ENCODE peak calls at places on chromosome 19, in four cellular contexts. G is nephron progenitor cell, P is MCF 10A, Q is astrocyte of the spinal cord. F is an unnamed sample.

GRCh38 chr19:10510301-10510802 is 6.9 kb downstream of the S1PR5 start:
- DNase-seq in G (peak; percentile 81), P (peak; percentile 63), Q (no peak), F (peak; percentile 61)

GRCh38 chr19:19319725-19320361 is 466 bp downstream of the SUGP1 start:
- DNase-seq in G (no peak), P (no peak), Q (no peak), F (no peak)

GRCh38 chr19:18650468-18651001 is 13.7 kb downstream of the KLHL26 start:
- DNase-seq in G (peak; percentile 54), P (no peak), Q (peak; percentile 75), F (no peak)

GRCh38 chr19:31821346-31821745 is 472.1 kb upstream of the TSHZ3 start:
- DNase-seq in G (no peak), P (no peak), Q (no peak), F (no peak)

GRCh38 chr19:33390908-33391630 is 17.6 kb downstream of the CEBPG start:
- DNase-seq in G (no peak), P (no peak), Q (no peak), F (no peak)

GRCh38 chr19:42285546-42285945 is 16.4 kb upstream of the PRR19 start:
- DNase-seq in G (no peak), P (no peak), Q (no peak), F (no peak)

GRCh38 chr19:19514881-19515763 is at the start of gene TSSK6:
- DNase-seq in G (no peak), P (no peak), Q (no peak), F (peak; percentile 32)

GRCh38 chr19:56106397-56106849 is 14.7 kb downstream of the ZNF787 start:
- DNase-seq in G (no peak), P (no peak), Q (no peak), F (no peak)

GRCh38 chr19:4217429-4218264 is 11.7 kb upstream of the EBI3 start:
- DNase-seq in G (no peak), P (no peak), Q (no peak), F (no peak)

GRCh38 chr19:11420429-11420893 is 1.3 kb upstream of the RGL3 start:
- DNase-seq in G (peak; percentile 69), P (no peak), Q (no peak), F (peak; percentile 28)

GRCh38 chr19:39130337-39131254 is 5.0 kb downstream of the PAK4 start:
- DNase-seq in G (no peak), P (no peak), Q (no peak), F (no peak)

GRCh38 chr19:50300814-50301606 is 28.2 kb downstream of the KCNC3 start:
- DNase-seq in G (no peak), P (peak; percentile 78), Q (peak; percentile 81), F (no peak)

GRCh38 chr19:41746593-41747227 is 8.6 kb upstream of the CEACAM6 start:
- DNase-seq in G (no peak), P (peak; percentile 66), Q (peak; percentile 36), F (no peak)

GRCh38 chr19:35742121-35742724 is at the start of gene IGFLR1:
- DNase-seq in G (no peak), P (no peak), Q (no peak), F (peak; percentile 60)

GRCh38 chr19:42254850-42255765 is at the start of gene ERF:
- DNase-seq in G (peak; percentile 95), P (peak; percentile 94), Q (peak; percentile 92), F (peak; percentile 97)

GRCh38 chr19:18290250-18291018 is 9.0 kb upstream of the JUND start:
- DNase-seq in G (no peak), P (no peak), Q (no peak), F (peak; percentile 83)

GRCh38 chr19:13099073-13099999 is 3.3 kb downstream of the LYL1 start:
- DNase-seq in G (peak; percentile 59), P (no peak), Q (no peak), F (peak; percentile 70)

GRCh38 chr19:12000152-12000981 is 35.1 kb downstream of the ZNF433 start:
- DNase-seq in G (no peak), P (no peak), Q (peak; percentile 42), F (peak; percentile 23)

GRCh38 chr19:7965259-7965841 is 21.9 kb upstream of the TIMM44 start:
- DNase-seq in G (no peak), P (no peak), Q (no peak), F (no peak)

GRCh38 chr19:12550951-12551832 is at the start of gene ZNF564:
- DNase-seq in G (peak; percentile 89), P (peak; percentile 99), Q (peak; percentile 98), F (peak; percentile 81)

GRCh38 chr19:1566392-1567115 is 1.6 kb downstream of the MEX3D start:
- DNase-seq in G (peak; percentile 72), P (peak; percentile 78), Q (peak; percentile 88), F (no peak)

GRCh38 chr19:29260477-29261317 is 47.7 kb upstream of the UQCRFS1 start:
- DNase-seq in G (peak; percentile 60), P (peak; percentile 13), Q (no peak), F (no peak)
- TF ChIP-seq CTCF in G (peak; percentile 69), P (peak; percentile 20), Q (peak; percentile 12), F (no peak)

DNA sequence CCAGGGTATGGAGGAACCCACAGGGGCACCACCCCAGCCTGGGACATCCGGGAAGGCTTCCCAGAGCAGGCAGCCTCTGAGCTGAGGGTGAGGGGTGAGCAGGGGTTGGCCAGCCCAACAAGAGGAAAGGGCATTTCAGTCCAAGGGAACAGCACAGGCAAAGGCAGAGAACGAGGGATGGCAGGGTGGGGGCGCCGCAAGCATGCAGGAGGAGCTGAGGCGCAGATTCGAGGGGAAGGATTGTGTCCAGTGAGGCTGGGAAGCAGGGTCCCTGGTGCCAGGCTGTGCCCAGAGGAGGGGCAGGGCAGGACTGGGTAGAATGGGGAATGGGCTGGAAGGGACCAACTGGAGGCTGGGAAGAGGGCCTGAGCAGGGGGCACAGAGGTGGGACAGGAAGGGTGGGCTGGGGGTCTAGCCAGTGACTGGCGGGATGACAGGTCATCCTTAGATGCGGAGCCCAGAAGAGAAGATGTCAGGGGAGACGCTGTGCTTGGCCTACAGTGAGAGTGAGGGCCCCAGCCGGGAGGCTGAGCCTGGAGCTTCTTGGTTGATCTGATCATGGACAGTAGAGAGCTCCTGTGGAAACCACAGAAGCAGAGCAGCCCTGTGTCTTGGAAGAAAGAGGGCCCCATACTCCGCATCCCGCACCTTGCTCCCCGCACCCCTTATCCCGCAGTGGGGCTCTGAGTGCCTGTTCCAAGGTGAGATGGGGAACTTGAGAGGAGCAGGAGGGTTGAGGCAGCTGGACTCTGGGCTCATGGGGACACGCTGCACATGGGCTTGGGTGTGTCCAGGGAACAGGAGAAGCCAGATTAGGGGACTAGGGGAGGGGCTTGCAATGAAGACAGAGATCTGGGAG is 13.7 kb downstream of the EMP3 start:
- DNase-seq in G (no peak), P (no peak), Q (no peak), F (no peak)
- TF ChIP-seq CTCF in G (no peak), P (no peak), Q (no peak), F (no peak)

GRCh38 chr19:40234429-40235237 is 8.1 kb upstream of the CCNP start:
- DNase-seq in G (no peak), P (no peak), Q (no peak), F (no peak)

GRCh38 chr19:40233811-40234389 is 7.4 kb upstream of the CCNP start:
- DNase-seq in G (no peak), P (no peak), Q (no peak), F (no peak)

GRCh38 chr19:40236026-40236355 is 9.5 kb upstream of the CCNP start:
- DNase-seq in G (no peak), P (no peak), Q (no peak), F (no peak)

GRCh38 chr19:40236366-40236765 is 9.9 kb upstream of the CCNP start:
- DNase-seq in G (no peak), P (no peak), Q (no peak), F (no peak)

GRCh38 chr19:40235238-40236025 is 8.9 kb upstream of the CCNP start:
- DNase-seq in G (no peak), P (no peak), Q (no peak), F (no peak)
- TF ChIP-seq CTCF in G (peak; percentile 23), P (peak; percentile 24), Q (peak; percentile 19), F (no peak)

DNA sequence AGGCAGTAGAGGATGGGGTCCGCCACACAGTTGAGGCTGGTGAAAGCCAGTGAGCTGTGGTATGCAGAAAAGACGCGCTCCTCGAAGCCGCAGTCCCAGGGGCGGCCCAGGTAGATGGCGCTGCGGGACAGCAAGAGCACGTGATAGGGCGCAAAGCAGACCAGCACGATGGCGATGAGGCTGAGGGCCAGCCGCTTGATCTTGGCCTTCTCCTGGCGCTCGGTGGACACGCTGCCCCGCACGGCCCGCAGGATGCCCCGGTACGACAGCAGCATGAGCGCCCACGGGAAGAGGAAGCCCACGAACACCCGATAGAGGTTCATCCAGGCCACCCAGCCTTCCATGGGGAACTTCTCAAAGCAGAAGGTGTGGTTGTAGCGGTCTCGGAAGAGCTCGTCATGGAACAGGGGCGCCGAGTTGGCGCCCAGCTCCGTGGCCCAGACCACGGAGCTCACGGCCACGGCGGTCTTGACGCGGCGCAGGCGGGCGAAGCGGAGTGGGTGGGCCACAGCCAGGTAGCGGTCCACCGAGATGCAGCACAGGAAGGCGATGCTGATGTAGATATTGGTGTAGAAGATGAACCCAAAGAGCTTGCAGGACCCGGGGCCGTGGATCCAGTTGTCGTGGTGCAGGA is 6.5 kb upstream of the OPA3 start:
- DNase-seq in G (peak; percentile 67), P (peak; percentile 60), Q (peak; percentile 19), F (no peak)
- TF ChIP-seq CTCF in G (peak; percentile 33), P (peak; percentile 56), Q (peak; percentile 48), F (no peak)

DNA sequence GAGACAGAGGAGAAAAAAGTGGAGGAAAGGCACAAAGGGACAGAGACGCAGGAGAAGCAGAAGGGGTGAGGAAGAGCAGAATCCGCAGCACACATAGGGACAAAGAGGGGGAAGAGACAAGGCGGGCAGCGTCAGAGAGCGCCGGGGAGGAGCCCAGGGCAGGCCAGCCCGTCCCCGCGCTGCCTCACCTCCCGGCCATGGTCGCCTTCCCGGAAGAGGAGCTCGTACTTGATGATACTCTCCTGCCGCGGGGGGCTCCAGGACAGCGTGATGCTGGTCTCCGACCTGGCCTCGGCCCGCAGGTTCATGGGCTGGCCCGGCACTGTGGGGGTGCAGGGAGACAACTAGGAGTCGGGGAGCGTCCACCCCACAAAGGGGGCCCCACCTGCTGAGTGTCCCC is 100.6 kb downstream of the PTPRS start:
- DNase-seq in G (no peak), P (no peak), Q (no peak), F (no peak)
- TF ChIP-seq CTCF in G (no peak), P (no peak), Q (no peak), F (no peak)

GRCh38 chr19:53942001-53942786 is 20.5 kb upstream of the CACNG8 start:
- DNase-seq in G (peak; percentile 83), P (no peak), Q (no peak), F (no peak)
- TF ChIP-seq CTCF in G (peak; percentile 42), P (no peak), Q (no peak), F (no peak)